ENCODE peak calls at places on chromosomes 6 and 20, in nine cellular contexts. One of them, this sample, is unnamed.

GRCh38 chr6:108359901-108360882 is 65.3 kb downstream of the AFG1L start:
- DNase-seq in HEK293T: no peak
- DNase-seq in GOT3: no peak
- DNase-seq in fibroblast of lung: no peak
- DNase-seq in NCI-H1105: no peak
- DNase-seq in activated CD4-positive, alpha-beta T cell treated with anti-CD3 and anti-CD28 coated beads, Interleukin-2, amount 50 U/mL, for 48 hours: no peak
- DNase-seq in stimulated activated CD4-positive, alpha-beta T cell treated with anti-CD3 and anti-CD28 coated beads, Interleukin-15, amount 100 ng/mL, for 24 hours: no peak
- DNase-seq in effector memory CD8-positive, alpha-beta T cell: no peak
- DNase-seq in CD4-positive, alpha-beta memory T cell: no peak
- DNase-seq in this sample: no peak

GRCh38 chr20:19397676-19398075 is 185.2 kb downstream of the SLC24A3 start:
- DNase-seq in effector memory CD8-positive, alpha-beta T cell: no peak
- DNase-seq in CD4-positive, alpha-beta memory T cell: no peak
- DNase-seq in NCI-H1105: no peak
- DNase-seq in HEK293T: no peak
- DNase-seq in GOT3: no peak
- DNase-seq in stimulated activated CD4-positive, alpha-beta T cell treated with anti-CD3 and anti-CD28 coated beads, Interleukin-15, amount 100 ng/mL, for 24 hours: no peak
- DNase-seq in activated CD4-positive, alpha-beta T cell treated with anti-CD3 and anti-CD28 coated beads, Interleukin-2, amount 50 U/mL, for 48 hours: no peak
- DNase-seq in fibroblast of lung: no peak
- DNase-seq in this sample: no peak

GRCh38 chr6:105522626-105523322 is 119.9 kb upstream of the PREP start:
- DNase-seq in fibroblast of lung: peak; percentile 14
- DNase-seq in GOT3: no peak
- DNase-seq in HEK293T: no peak
- DNase-seq in NCI-H1105: no peak
- DNase-seq in activated CD4-positive, alpha-beta T cell treated with anti-CD3 and anti-CD28 coated beads, Interleukin-2, amount 50 U/mL, for 48 hours: no peak
- DNase-seq in stimulated activated CD4-positive, alpha-beta T cell treated with anti-CD3 and anti-CD28 coated beads, Interleukin-15, amount 100 ng/mL, for 24 hours: no peak
- DNase-seq in effector memory CD8-positive, alpha-beta T cell: no peak
- DNase-seq in CD4-positive, alpha-beta memory T cell: no peak
- DNase-seq in this sample: no peak

GRCh38 chr6:73803562-73804221 is 107.7 kb downstream of the CD109 start:
- DNase-seq in fibroblast of lung: peak; percentile 93
- DNase-seq in stimulated activated CD4-positive, alpha-beta T cell treated with anti-CD3 and anti-CD28 coated beads, Interleukin-15, amount 100 ng/mL, for 24 hours: peak; percentile 27
- DNase-seq in NCI-H1105: peak; percentile 5
- DNase-seq in effector memory CD8-positive, alpha-beta T cell: no peak
- DNase-seq in activated CD4-positive, alpha-beta T cell treated with anti-CD3 and anti-CD28 coated beads, Interleukin-2, amount 50 U/mL, for 48 hours: peak; percentile 26
- DNase-seq in CD4-positive, alpha-beta memory T cell: no peak
- DNase-seq in HEK293T: peak; percentile 68
- DNase-seq in GOT3: no peak
- DNase-seq in this sample: peak; percentile 53

GRCh38 chr20:60955687-60956086 is 296.4 kb upstream of the CDH4 start:
- DNase-seq in stimulated activated CD4-positive, alpha-beta T cell treated with anti-CD3 and anti-CD28 coated beads, Interleukin-15, amount 100 ng/mL, for 24 hours: no peak
- DNase-seq in activated CD4-positive, alpha-beta T cell treated with anti-CD3 and anti-CD28 coated beads, Interleukin-2, amount 50 U/mL, for 48 hours: no peak
- DNase-seq in effector memory CD8-positive, alpha-beta T cell: no peak
- DNase-seq in GOT3: no peak
- DNase-seq in NCI-H1105: no peak
- DNase-seq in CD4-positive, alpha-beta memory T cell: no peak
- DNase-seq in HEK293T: no peak
- DNase-seq in fibroblast of lung: no peak
- DNase-seq in this sample: no peak

GRCh38 chr6:16496982-16497823 is 258.8 kb downstream of the GMPR start:
- DNase-seq in CD4-positive, alpha-beta memory T cell: no peak
- DNase-seq in fibroblast of lung: peak; percentile 28
- DNase-seq in effector memory CD8-positive, alpha-beta T cell: no peak
- DNase-seq in GOT3: no peak
- DNase-seq in NCI-H1105: no peak
- DNase-seq in activated CD4-positive, alpha-beta T cell treated with anti-CD3 and anti-CD28 coated beads, Interleukin-2, amount 50 U/mL, for 48 hours: no peak
- DNase-seq in HEK293T: no peak
- DNase-seq in stimulated activated CD4-positive, alpha-beta T cell treated with anti-CD3 and anti-CD28 coated beads, Interleukin-15, amount 100 ng/mL, for 24 hours: no peak
- DNase-seq in this sample: no peak

GRCh38 chr6:1916334-1916985 is 306.7 kb downstream of the FOXC1 start:
- DNase-seq in stimulated activated CD4-positive, alpha-beta T cell treated with anti-CD3 and anti-CD28 coated beads, Interleukin-15, amount 100 ng/mL, for 24 hours: no peak
- DNase-seq in NCI-H1105: no peak
- DNase-seq in CD4-positive, alpha-beta memory T cell: no peak
- DNase-seq in fibroblast of lung: peak; percentile 41
- DNase-seq in HEK293T: no peak
- DNase-seq in GOT3: no peak
- DNase-seq in effector memory CD8-positive, alpha-beta T cell: no peak
- DNase-seq in activated CD4-positive, alpha-beta T cell treated with anti-CD3 and anti-CD28 coated beads, Interleukin-2, amount 50 U/mL, for 48 hours: no peak
- DNase-seq in this sample: no peak

GRCh38 chr20:21712443-21713059 is 7.1 kb downstream of the PAX1 start:
- DNase-seq in fibroblast of lung: no peak
- DNase-seq in GOT3: no peak
- DNase-seq in HEK293T: no peak
- DNase-seq in NCI-H1105: no peak
- DNase-seq in stimulated activated CD4-positive, alpha-beta T cell treated with anti-CD3 and anti-CD28 coated beads, Interleukin-15, amount 100 ng/mL, for 24 hours: no peak
- DNase-seq in CD4-positive, alpha-beta memory T cell: no peak
- DNase-seq in effector memory CD8-positive, alpha-beta T cell: no peak
- DNase-seq in activated CD4-positive, alpha-beta T cell treated with anti-CD3 and anti-CD28 coated beads, Interleukin-2, amount 50 U/mL, for 48 hours: no peak
- DNase-seq in this sample: no peak

GRCh38 chr20:43459022-43459942 is 1.6 kb downstream of the SRSF6 start:
- DNase-seq in activated CD4-positive, alpha-beta T cell treated with anti-CD3 and anti-CD28 coated beads, Interleukin-2, amount 50 U/mL, for 48 hours: peak; percentile 42
- DNase-seq in effector memory CD8-positive, alpha-beta T cell: peak; percentile 15
- DNase-seq in NCI-H1105: no peak
- DNase-seq in GOT3: no peak
- DNase-seq in stimulated activated CD4-positive, alpha-beta T cell treated with anti-CD3 and anti-CD28 coated beads, Interleukin-15, amount 100 ng/mL, for 24 hours: peak; percentile 31
- DNase-seq in fibroblast of lung: peak; percentile 35
- DNase-seq in CD4-positive, alpha-beta memory T cell: peak; percentile 49
- DNase-seq in HEK293T: no peak
- DNase-seq in this sample: peak; percentile 11

GRCh38 chr6:170074907-170075306 is 216.0 kb downstream of the DLL1 start:
- DNase-seq in activated CD4-positive, alpha-beta T cell treated with anti-CD3 and anti-CD28 coated beads, Interleukin-2, amount 50 U/mL, for 48 hours: no peak
- DNase-seq in CD4-positive, alpha-beta memory T cell: no peak
- DNase-seq in effector memory CD8-positive, alpha-beta T cell: no peak
- DNase-seq in fibroblast of lung: no peak
- DNase-seq in HEK293T: no peak
- DNase-seq in GOT3: no peak
- DNase-seq in stimulated activated CD4-positive, alpha-beta T cell treated with anti-CD3 and anti-CD28 coated beads, Interleukin-15, amount 100 ng/mL, for 24 hours: no peak
- DNase-seq in NCI-H1105: no peak
- DNase-seq in this sample: no peak

GRCh38 chr6:28929887-28930620 is 6.3 kb upstream of the TRIM27 start:
- DNase-seq in CD4-positive, alpha-beta memory T cell: no peak
- DNase-seq in stimulated activated CD4-positive, alpha-beta T cell treated with anti-CD3 and anti-CD28 coated beads, Interleukin-15, amount 100 ng/mL, for 24 hours: no peak
- DNase-seq in NCI-H1105: no peak
- DNase-seq in fibroblast of lung: no peak
- DNase-seq in effector memory CD8-positive, alpha-beta T cell: no peak
- DNase-seq in HEK293T: no peak
- DNase-seq in activated CD4-positive, alpha-beta T cell treated with anti-CD3 and anti-CD28 coated beads, Interleukin-2, amount 50 U/mL, for 48 hours: no peak
- DNase-seq in GOT3: no peak
- DNase-seq in this sample: no peak

GRCh38 chr20:41166201-41167117 is 29.1 kb downstream of the PLCG1 start:
- DNase-seq in activated CD4-positive, alpha-beta T cell treated with anti-CD3 and anti-CD28 coated beads, Interleukin-2, amount 50 U/mL, for 48 hours: no peak
- DNase-seq in HEK293T: no peak
- DNase-seq in GOT3: no peak
- DNase-seq in stimulated activated CD4-positive, alpha-beta T cell treated with anti-CD3 and anti-CD28 coated beads, Interleukin-15, amount 100 ng/mL, for 24 hours: no peak
- DNase-seq in fibroblast of lung: no peak
- DNase-seq in effector memory CD8-positive, alpha-beta T cell: no peak
- DNase-seq in CD4-positive, alpha-beta memory T cell: no peak
- DNase-seq in NCI-H1105: no peak
- DNase-seq in this sample: no peak

GRCh38 chr6:52909131-52909530 is 367 bp downstream of the GSTA3 start:
- DNase-seq in HEK293T: no peak
- DNase-seq in CD4-positive, alpha-beta memory T cell: no peak
- DNase-seq in GOT3: no peak
- DNase-seq in NCI-H1105: no peak
- DNase-seq in activated CD4-positive, alpha-beta T cell treated with anti-CD3 and anti-CD28 coated beads, Interleukin-2, amount 50 U/mL, for 48 hours: no peak
- DNase-seq in fibroblast of lung: no peak
- DNase-seq in stimulated activated CD4-positive, alpha-beta T cell treated with anti-CD3 and anti-CD28 coated beads, Interleukin-15, amount 100 ng/mL, for 24 hours: no peak
- DNase-seq in effector memory CD8-positive, alpha-beta T cell: no peak
- DNase-seq in this sample: no peak

GRCh38 chr6:3316363-3316762 is 57.6 kb downstream of the PSMG4 start:
- DNase-seq in effector memory CD8-positive, alpha-beta T cell: no peak
- DNase-seq in activated CD4-positive, alpha-beta T cell treated with anti-CD3 and anti-CD28 coated beads, Interleukin-2, amount 50 U/mL, for 48 hours: no peak
- DNase-seq in stimulated activated CD4-positive, alpha-beta T cell treated with anti-CD3 and anti-CD28 coated beads, Interleukin-15, amount 100 ng/mL, for 24 hours: no peak
- DNase-seq in GOT3: no peak
- DNase-seq in HEK293T: no peak
- DNase-seq in fibroblast of lung: no peak
- DNase-seq in NCI-H1105: no peak
- DNase-seq in CD4-positive, alpha-beta memory T cell: no peak
- DNase-seq in this sample: no peak

GRCh38 chr6:155315516-155315871 is 1.2 kb upstream of the TFB1M start:
- DNase-seq in HEK293T: no peak
- DNase-seq in stimulated activated CD4-positive, alpha-beta T cell treated with anti-CD3 and anti-CD28 coated beads, Interleukin-15, amount 100 ng/mL, for 24 hours: no peak
- DNase-seq in NCI-H1105: no peak
- DNase-seq in effector memory CD8-positive, alpha-beta T cell: no peak
- DNase-seq in activated CD4-positive, alpha-beta T cell treated with anti-CD3 and anti-CD28 coated beads, Interleukin-2, amount 50 U/mL, for 48 hours: no peak
- DNase-seq in CD4-positive, alpha-beta memory T cell: no peak
- DNase-seq in fibroblast of lung: peak; percentile 6
- DNase-seq in GOT3: no peak
- DNase-seq in this sample: no peak

GRCh38 chr20:44187054-44187762 is at the start of gene JPH2:
- DNase-seq in activated CD4-positive, alpha-beta T cell treated with anti-CD3 and anti-CD28 coated beads, Interleukin-2, amount 50 U/mL, for 48 hours: no peak
- DNase-seq in CD4-positive, alpha-beta memory T cell: no peak
- DNase-seq in fibroblast of lung: peak; percentile 37
- DNase-seq in HEK293T: no peak
- DNase-seq in stimulated activated CD4-positive, alpha-beta T cell treated with anti-CD3 and anti-CD28 coated beads, Interleukin-15, amount 100 ng/mL, for 24 hours: no peak
- DNase-seq in NCI-H1105: no peak
- DNase-seq in GOT3: peak; percentile 49
- DNase-seq in effector memory CD8-positive, alpha-beta T cell: no peak
- DNase-seq in this sample: no peak

GRCh38 chr6:79072640-79073181 is 5.3 kb downstream of the PHIP start:
- DNase-seq in fibroblast of lung: no peak
- DNase-seq in CD4-positive, alpha-beta memory T cell: no peak
- DNase-seq in NCI-H1105: no peak
- DNase-seq in GOT3: no peak
- DNase-seq in activated CD4-positive, alpha-beta T cell treated with anti-CD3 and anti-CD28 coated beads, Interleukin-2, amount 50 U/mL, for 48 hours: no peak
- DNase-seq in HEK293T: no peak
- DNase-seq in stimulated activated CD4-positive, alpha-beta T cell treated with anti-CD3 and anti-CD28 coated beads, Interleukin-15, amount 100 ng/mL, for 24 hours: no peak
- DNase-seq in effector memory CD8-positive, alpha-beta T cell: no peak
- DNase-seq in this sample: no peak

GRCh38 chr6:36755435-36756348 is 58.1 kb downstream of the RAB44 start:
- DNase-seq in HEK293T: no peak
- DNase-seq in GOT3: no peak
- DNase-seq in CD4-positive, alpha-beta memory T cell: peak; percentile 97
- DNase-seq in NCI-H1105: no peak
- DNase-seq in stimulated activated CD4-positive, alpha-beta T cell treated with anti-CD3 and anti-CD28 coated beads, Interleukin-15, amount 100 ng/mL, for 24 hours: peak; percentile 83
- DNase-seq in activated CD4-positive, alpha-beta T cell treated with anti-CD3 and anti-CD28 coated beads, Interleukin-2, amount 50 U/mL, for 48 hours: peak; percentile 77
- DNase-seq in fibroblast of lung: no peak
- DNase-seq in effector memory CD8-positive, alpha-beta T cell: peak; percentile 67
- DNase-seq in this sample: no peak

GRCh38 chr6:119025793-119026192 is 52.7 kb downstream of the FAM184A start:
- DNase-seq in activated CD4-positive, alpha-beta T cell treated with anti-CD3 and anti-CD28 coated beads, Interleukin-2, amount 50 U/mL, for 48 hours: no peak
- DNase-seq in HEK293T: no peak
- DNase-seq in NCI-H1105: no peak
- DNase-seq in CD4-positive, alpha-beta memory T cell: no peak
- DNase-seq in fibroblast of lung: no peak
- DNase-seq in GOT3: no peak
- DNase-seq in effector memory CD8-positive, alpha-beta T cell: no peak
- DNase-seq in stimulated activated CD4-positive, alpha-beta T cell treated with anti-CD3 and anti-CD28 coated beads, Interleukin-15, amount 100 ng/mL, for 24 hours: no peak
- DNase-seq in this sample: no peak

GRCh38 chr6:150620244-150620643 is 20.6 kb downstream of the PLEKHG1 start:
- DNase-seq in fibroblast of lung: no peak
- DNase-seq in stimulated activated CD4-positive, alpha-beta T cell treated with anti-CD3 and anti-CD28 coated beads, Interleukin-15, amount 100 ng/mL, for 24 hours: no peak
- DNase-seq in NCI-H1105: no peak
- DNase-seq in GOT3: no peak
- DNase-seq in activated CD4-positive, alpha-beta T cell treated with anti-CD3 and anti-CD28 coated beads, Interleukin-2, amount 50 U/mL, for 48 hours: no peak
- DNase-seq in HEK293T: no peak
- DNase-seq in CD4-positive, alpha-beta memory T cell: no peak
- DNase-seq in effector memory CD8-positive, alpha-beta T cell: no peak
- DNase-seq in this sample: no peak

GRCh38 chr20:38735172-38735571 is 10.9 kb downstream of the SLC32A1 start:
- DNase-seq in effector memory CD8-positive, alpha-beta T cell: no peak
- DNase-seq in CD4-positive, alpha-beta memory T cell: no peak
- DNase-seq in HEK293T: no peak
- DNase-seq in GOT3: no peak
- DNase-seq in activated CD4-positive, alpha-beta T cell treated with anti-CD3 and anti-CD28 coated beads, Interleukin-2, amount 50 U/mL, for 48 hours: no peak
- DNase-seq in fibroblast of lung: no peak
- DNase-seq in NCI-H1105: no peak
- DNase-seq in stimulated activated CD4-positive, alpha-beta T cell treated with anti-CD3 and anti-CD28 coated beads, Interleukin-15, amount 100 ng/mL, for 24 hours: no peak
- DNase-seq in this sample: no peak

GRCh38 chr6:155782320-155782730 is 326.7 kb upstream of the NOX3 start:
- DNase-seq in HEK293T: peak; percentile 36
- DNase-seq in NCI-H1105: no peak
- DNase-seq in effector memory CD8-positive, alpha-beta T cell: no peak
- DNase-seq in CD4-positive, alpha-beta memory T cell: no peak
- DNase-seq in stimulated activated CD4-positive, alpha-beta T cell treated with anti-CD3 and anti-CD28 coated beads, Interleukin-15, amount 100 ng/mL, for 24 hours: no peak
- DNase-seq in GOT3: peak; percentile 5
- DNase-seq in activated CD4-positive, alpha-beta T cell treated with anti-CD3 and anti-CD28 coated beads, Interleukin-2, amount 50 U/mL, for 48 hours: no peak
- DNase-seq in fibroblast of lung: peak; percentile 70
- DNase-seq in this sample: peak; percentile 60

GRCh38 chr6:134787261-134787871 is 162.5 kb downstream of the ALDH8A1 start:
- DNase-seq in GOT3: no peak
- DNase-seq in CD4-positive, alpha-beta memory T cell: no peak
- DNase-seq in HEK293T: no peak
- DNase-seq in NCI-H1105: no peak
- DNase-seq in fibroblast of lung: peak; percentile 36
- DNase-seq in effector memory CD8-positive, alpha-beta T cell: no peak
- DNase-seq in stimulated activated CD4-positive, alpha-beta T cell treated with anti-CD3 and anti-CD28 coated beads, Interleukin-15, amount 100 ng/mL, for 24 hours: no peak
- DNase-seq in activated CD4-positive, alpha-beta T cell treated with anti-CD3 and anti-CD28 coated beads, Interleukin-2, amount 50 U/mL, for 48 hours: no peak
- DNase-seq in this sample: no peak

GRCh38 chr20:44646023-44646640 is 5.4 kb downstream of the ADA start:
- DNase-seq in fibroblast of lung: peak; percentile 43
- DNase-seq in HEK293T: no peak
- DNase-seq in activated CD4-positive, alpha-beta T cell treated with anti-CD3 and anti-CD28 coated beads, Interleukin-2, amount 50 U/mL, for 48 hours: peak; percentile 34
- DNase-seq in GOT3: no peak
- DNase-seq in CD4-positive, alpha-beta memory T cell: peak; percentile 55
- DNase-seq in stimulated activated CD4-positive, alpha-beta T cell treated with anti-CD3 and anti-CD28 coated beads, Interleukin-15, amount 100 ng/mL, for 24 hours: peak; percentile 26
- DNase-seq in effector memory CD8-positive, alpha-beta T cell: peak; percentile 24
- DNase-seq in NCI-H1105: peak; percentile 46
- DNase-seq in this sample: no peak

GRCh38 chr6:130752292-130752691 is 74.9 kb upstream of the SMLR1 start:
- DNase-seq in fibroblast of lung: peak; percentile 42
- DNase-seq in GOT3: no peak
- DNase-seq in NCI-H1105: no peak
- DNase-seq in activated CD4-positive, alpha-beta T cell treated with anti-CD3 and anti-CD28 coated beads, Interleukin-2, amount 50 U/mL, for 48 hours: no peak
- DNase-seq in effector memory CD8-positive, alpha-beta T cell: no peak
- DNase-seq in HEK293T: no peak
- DNase-seq in stimulated activated CD4-positive, alpha-beta T cell treated with anti-CD3 and anti-CD28 coated beads, Interleukin-15, amount 100 ng/mL, for 24 hours: no peak
- DNase-seq in CD4-positive, alpha-beta memory T cell: no peak
- DNase-seq in this sample: no peak

GRCh38 chr6:136737343-136738177 is 54.7 kb downstream of the MAP3K5 start:
- DNase-seq in CD4-positive, alpha-beta memory T cell: no peak
- DNase-seq in activated CD4-positive, alpha-beta T cell treated with anti-CD3 and anti-CD28 coated beads, Interleukin-2, amount 50 U/mL, for 48 hours: no peak
- DNase-seq in HEK293T: no peak
- DNase-seq in GOT3: no peak
- DNase-seq in NCI-H1105: no peak
- DNase-seq in effector memory CD8-positive, alpha-beta T cell: no peak
- DNase-seq in fibroblast of lung: peak; percentile 87
- DNase-seq in stimulated activated CD4-positive, alpha-beta T cell treated with anti-CD3 and anti-CD28 coated beads, Interleukin-15, amount 100 ng/mL, for 24 hours: no peak
- DNase-seq in this sample: no peak

GRCh38 chr20:64041040-64041780 is 5.2 kb downstream of the C20orf204 start:
- DNase-seq in fibroblast of lung: no peak
- DNase-seq in stimulated activated CD4-positive, alpha-beta T cell treated with anti-CD3 and anti-CD28 coated beads, Interleukin-15, amount 100 ng/mL, for 24 hours: no peak
- DNase-seq in NCI-H1105: no peak
- DNase-seq in HEK293T: no peak
- DNase-seq in effector memory CD8-positive, alpha-beta T cell: no peak
- DNase-seq in CD4-positive, alpha-beta memory T cell: no peak
- DNase-seq in activated CD4-positive, alpha-beta T cell treated with anti-CD3 and anti-CD28 coated beads, Interleukin-2, amount 50 U/mL, for 48 hours: no peak
- DNase-seq in GOT3: no peak
- DNase-seq in this sample: no peak

GRCh38 chr6:13272131-13273046 is 55.9 kb downstream of the TBC1D7 start:
- DNase-seq in activated CD4-positive, alpha-beta T cell treated with anti-CD3 and anti-CD28 coated beads, Interleukin-2, amount 50 U/mL, for 48 hours: no peak
- DNase-seq in NCI-H1105: no peak
- DNase-seq in fibroblast of lung: no peak
- DNase-seq in CD4-positive, alpha-beta memory T cell: no peak
- DNase-seq in GOT3: no peak
- DNase-seq in HEK293T: no peak
- DNase-seq in stimulated activated CD4-positive, alpha-beta T cell treated with anti-CD3 and anti-CD28 coated beads, Interleukin-15, amount 100 ng/mL, for 24 hours: no peak
- DNase-seq in effector memory CD8-positive, alpha-beta T cell: no peak
- DNase-seq in this sample: no peak

GRCh38 chr20:3828798-3829197 is 8.5 kb downstream of the AP5S1 start:
- DNase-seq in fibroblast of lung: no peak
- DNase-seq in HEK293T: no peak
- DNase-seq in activated CD4-positive, alpha-beta T cell treated with anti-CD3 and anti-CD28 coated beads, Interleukin-2, amount 50 U/mL, for 48 hours: no peak
- DNase-seq in NCI-H1105: no peak
- DNase-seq in effector memory CD8-positive, alpha-beta T cell: no peak
- DNase-seq in GOT3: no peak
- DNase-seq in stimulated activated CD4-positive, alpha-beta T cell treated with anti-CD3 and anti-CD28 coated beads, Interleukin-15, amount 100 ng/mL, for 24 hours: no peak
- DNase-seq in CD4-positive, alpha-beta memory T cell: no peak
- DNase-seq in this sample: no peak

GRCh38 chr6:141169419-141169818 is 963.3 kb upstream of the GJE1 start:
- DNase-seq in fibroblast of lung: peak; percentile 47
- DNase-seq in stimulated activated CD4-positive, alpha-beta T cell treated with anti-CD3 and anti-CD28 coated beads, Interleukin-15, amount 100 ng/mL, for 24 hours: no peak
- DNase-seq in NCI-H1105: no peak
- DNase-seq in HEK293T: no peak
- DNase-seq in activated CD4-positive, alpha-beta T cell treated with anti-CD3 and anti-CD28 coated beads, Interleukin-2, amount 50 U/mL, for 48 hours: no peak
- DNase-seq in GOT3: no peak
- DNase-seq in CD4-positive, alpha-beta memory T cell: no peak
- DNase-seq in effector memory CD8-positive, alpha-beta T cell: no peak
- DNase-seq in this sample: peak; percentile 72

GRCh38 chr6:53250137-53250760 is 98.5 kb downstream of the ELOVL5 start:
- DNase-seq in activated CD4-positive, alpha-beta T cell treated with anti-CD3 and anti-CD28 coated beads, Interleukin-2, amount 50 U/mL, for 48 hours: no peak
- DNase-seq in CD4-positive, alpha-beta memory T cell: no peak
- DNase-seq in effector memory CD8-positive, alpha-beta T cell: no peak
- DNase-seq in GOT3: no peak
- DNase-seq in stimulated activated CD4-positive, alpha-beta T cell treated with anti-CD3 and anti-CD28 coated beads, Interleukin-15, amount 100 ng/mL, for 24 hours: no peak
- DNase-seq in NCI-H1105: no peak
- DNase-seq in fibroblast of lung: no peak
- DNase-seq in HEK293T: no peak
- DNase-seq in this sample: no peak

This sample was measured in NCI-H524.